ENCODE peak calls at places on chromosomes 3 and 15, in eight cellular contexts. One of them, this sample, is unnamed.
A peak's percentile ranks its signal among the peaks of the same experiment; 100 is the strongest.

GRCh38 chr15:68783226-68784054 is 37.3 kb downstream of the ANP32A start:
- DNase-seq in amniotic stem cell: no peak
- DNase-seq in substantia nigra: no peak
- DNase-seq in cerebellar cortex: no peak
- DNase-seq in NCI-H187: no peak
- DNase-seq in aorta: no peak
- DNase-seq in smooth muscle cell of the brain vasculature: no peak
- DNase-seq in psoas muscle: peak; percentile 51
- DNase-seq in this sample: peak; percentile 77

GRCh38 chr3:139455855-139456254 is 20.5 kb downstream of the RBP2 start:
- DNase-seq in psoas muscle: no peak
- DNase-seq in substantia nigra: no peak
- DNase-seq in cerebellar cortex: no peak
- DNase-seq in smooth muscle cell of the brain vasculature: no peak
- DNase-seq in aorta: no peak
- DNase-seq in amniotic stem cell: no peak
- DNase-seq in NCI-H187: no peak
- DNase-seq in this sample: no peak

GRCh38 chr15:93523490-93523889 is 434.5 kb upstream of the RGMA start:
- DNase-seq in amniotic stem cell: no peak
- DNase-seq in psoas muscle: no peak
- DNase-seq in substantia nigra: no peak
- DNase-seq in NCI-H187: no peak
- DNase-seq in smooth muscle cell of the brain vasculature: no peak
- DNase-seq in cerebellar cortex: no peak
- DNase-seq in aorta: no peak
- DNase-seq in this sample: no peak

GRCh38 chr3:115062009-115062408 is 85.1 kb downstream of the ZBTB20 start:
- DNase-seq in substantia nigra: peak; percentile 69
- DNase-seq in cerebellar cortex: peak; percentile 30
- DNase-seq in aorta: no peak
- DNase-seq in NCI-H187: no peak
- DNase-seq in amniotic stem cell: no peak
- DNase-seq in psoas muscle: no peak
- DNase-seq in smooth muscle cell of the brain vasculature: no peak
- DNase-seq in this sample: no peak

GRCh38 chr3:64238971-64239667 is 13.9 kb upstream of the PRICKLE2 start:
- DNase-seq in aorta: peak; percentile 90
- DNase-seq in substantia nigra: no peak
- DNase-seq in NCI-H187: no peak
- DNase-seq in smooth muscle cell of the brain vasculature: peak; percentile 96
- DNase-seq in amniotic stem cell: peak; percentile 67
- DNase-seq in psoas muscle: peak; percentile 76
- DNase-seq in cerebellar cortex: no peak
- DNase-seq in this sample: no peak

GRCh38 chr3:127667119-127667681 is 5.6 kb upstream of the ABTB1 start:
- DNase-seq in cerebellar cortex: peak; percentile 88
- DNase-seq in psoas muscle: no peak
- DNase-seq in substantia nigra: peak; percentile 44
- DNase-seq in aorta: peak; percentile 44
- DNase-seq in smooth muscle cell of the brain vasculature: no peak
- DNase-seq in NCI-H187: no peak
- DNase-seq in amniotic stem cell: no peak
- DNase-seq in this sample: no peak

GRCh38 chr3:55481918-55482495 is 5.1 kb downstream of the WNT5A start:
- DNase-seq in substantia nigra: no peak
- DNase-seq in cerebellar cortex: no peak
- DNase-seq in psoas muscle: peak; percentile 25
- DNase-seq in smooth muscle cell of the brain vasculature: no peak
- DNase-seq in amniotic stem cell: no peak
- DNase-seq in aorta: peak; percentile 69
- DNase-seq in NCI-H187: no peak
- DNase-seq in this sample: no peak

GRCh38 chr3:151328298-151329036 is 882 bp downstream of the P2RY13 start:
- DNase-seq in psoas muscle: no peak
- DNase-seq in amniotic stem cell: no peak
- DNase-seq in aorta: no peak
- DNase-seq in NCI-H187: no peak
- DNase-seq in substantia nigra: no peak
- DNase-seq in cerebellar cortex: peak; percentile 10
- DNase-seq in smooth muscle cell of the brain vasculature: no peak
- DNase-seq in this sample: peak; percentile 19

GRCh38 chr15:35633677-35634076 is 87.7 kb upstream of the DPH6 start:
- DNase-seq in cerebellar cortex: no peak
- DNase-seq in smooth muscle cell of the brain vasculature: no peak
- DNase-seq in aorta: no peak
- DNase-seq in substantia nigra: no peak
- DNase-seq in amniotic stem cell: no peak
- DNase-seq in NCI-H187: no peak
- DNase-seq in psoas muscle: no peak
- DNase-seq in this sample: no peak

GRCh38 chr3:12967751-12968209 is 105.4 kb downstream of the IQSEC1 start:
- DNase-seq in NCI-H187: peak; percentile 45
- DNase-seq in smooth muscle cell of the brain vasculature: peak; percentile 47
- DNase-seq in substantia nigra: peak; percentile 91
- DNase-seq in aorta: peak; percentile 96
- DNase-seq in amniotic stem cell: peak; percentile 75
- DNase-seq in psoas muscle: peak; percentile 91
- DNase-seq in cerebellar cortex: peak; percentile 57
- DNase-seq in this sample: peak; percentile 87

GRCh38 chr3:105752791-105753415 is 115.9 kb downstream of the CBLB start:
- DNase-seq in NCI-H187: no peak
- DNase-seq in substantia nigra: no peak
- DNase-seq in amniotic stem cell: no peak
- DNase-seq in cerebellar cortex: peak; percentile 76
- DNase-seq in smooth muscle cell of the brain vasculature: no peak
- DNase-seq in psoas muscle: no peak
- DNase-seq in aorta: no peak
- DNase-seq in this sample: peak; percentile 42

GRCh38 chr3:25350741-25351140 is 77.3 kb upstream of the RARB start:
- DNase-seq in NCI-H187: no peak
- DNase-seq in substantia nigra: no peak
- DNase-seq in aorta: no peak
- DNase-seq in smooth muscle cell of the brain vasculature: no peak
- DNase-seq in amniotic stem cell: no peak
- DNase-seq in psoas muscle: no peak
- DNase-seq in cerebellar cortex: no peak
- DNase-seq in this sample: no peak

GRCh38 chr15:45862034-45862433 is 227.2 kb downstream of the SQOR start:
- DNase-seq in aorta: no peak
- DNase-seq in cerebellar cortex: no peak
- DNase-seq in NCI-H187: no peak
- DNase-seq in psoas muscle: no peak
- DNase-seq in amniotic stem cell: no peak
- DNase-seq in substantia nigra: no peak
- DNase-seq in smooth muscle cell of the brain vasculature: no peak
- DNase-seq in this sample: no peak

GRCh38 chr15:91603681-91604080 is 249.8 kb upstream of the SLCO3A1 start:
- DNase-seq in cerebellar cortex: no peak
- DNase-seq in NCI-H187: no peak
- DNase-seq in smooth muscle cell of the brain vasculature: no peak
- DNase-seq in psoas muscle: no peak
- DNase-seq in aorta: no peak
- DNase-seq in amniotic stem cell: no peak
- DNase-seq in substantia nigra: no peak
- DNase-seq in this sample: no peak

GRCh38 chr3:126109860-126110235 is 25.9 kb upstream of the SLC41A3 start:
- DNase-seq in substantia nigra: no peak
- DNase-seq in psoas muscle: no peak
- DNase-seq in smooth muscle cell of the brain vasculature: no peak
- DNase-seq in amniotic stem cell: no peak
- DNase-seq in NCI-H187: no peak
- DNase-seq in cerebellar cortex: no peak
- DNase-seq in aorta: peak; percentile 48
- DNase-seq in this sample: no peak

GRCh38 chr3:150508401-150508800 is 37.9 kb downstream of the SERP1 start:
- DNase-seq in aorta: no peak
- DNase-seq in NCI-H187: no peak
- DNase-seq in cerebellar cortex: no peak
- DNase-seq in amniotic stem cell: no peak
- DNase-seq in smooth muscle cell of the brain vasculature: no peak
- DNase-seq in substantia nigra: no peak
- DNase-seq in psoas muscle: no peak
- DNase-seq in this sample: no peak

This sample was measured in activated CD8-positive, alpha-beta memory T cell treated with anti-CD3 and anti-CD28 coated beads, Interleukin-2, amount 50 U/mL, for 4 hours.